ENCODE peak calls at places on chromosomes 13 and 19, in four cellular contexts. One of them, this sample, is unnamed.

GRCh38 chr13:44273991-44274810 is 99.4 kb upstream of the SERP2 start:
- DNase-seq in activated CD8-positive, alpha-beta memory T cell treated with anti-CD3 and anti-CD28 coated beads, Interleukin-2, amount 10 ng/mL, durations not matched to agents 7 days and 5 days: no peak
- DNase-seq in hepatic stellate cell: peak; percentile 58
- DNase-seq in activated T-helper 1 cell treated with anti-CD3 and anti-CD28 coated beads, Interleukin-2, amount 50 U/mL, for 16 hours: no peak
- DNase-seq in this sample: no peak

GRCh38 chr19:18501832-18502231 is 20.0 kb downstream of the ELL start:
- DNase-seq in hepatic stellate cell: no peak
- DNase-seq in activated CD8-positive, alpha-beta memory T cell treated with anti-CD3 and anti-CD28 coated beads, Interleukin-2, amount 10 ng/mL, durations not matched to agents 7 days and 5 days: no peak
- DNase-seq in activated T-helper 1 cell treated with anti-CD3 and anti-CD28 coated beads, Interleukin-2, amount 50 U/mL, for 16 hours: no peak
- DNase-seq in this sample: no peak

GRCh38 chr13:49308977-49309408 is 61.3 kb downstream of the CDADC1 start:
- DNase-seq in activated CD8-positive, alpha-beta memory T cell treated with anti-CD3 and anti-CD28 coated beads, Interleukin-2, amount 10 ng/mL, durations not matched to agents 7 days and 5 days: no peak
- DNase-seq in activated T-helper 1 cell treated with anti-CD3 and anti-CD28 coated beads, Interleukin-2, amount 50 U/mL, for 16 hours: no peak
- DNase-seq in hepatic stellate cell: no peak
- DNase-seq in this sample: no peak

GRCh38 chr13:46775385-46776065 is 21.4 kb downstream of the ESD start:
- DNase-seq in activated T-helper 1 cell treated with anti-CD3 and anti-CD28 coated beads, Interleukin-2, amount 50 U/mL, for 16 hours: no peak
- DNase-seq in hepatic stellate cell: no peak
- DNase-seq in activated CD8-positive, alpha-beta memory T cell treated with anti-CD3 and anti-CD28 coated beads, Interleukin-2, amount 10 ng/mL, durations not matched to agents 7 days and 5 days: no peak
- DNase-seq in this sample: no peak

GRCh38 chr19:33804021-33804799 is 7.5 kb downstream of the KCTD15 start:
- DNase-seq in activated T-helper 1 cell treated with anti-CD3 and anti-CD28 coated beads, Interleukin-2, amount 50 U/mL, for 16 hours: no peak
- DNase-seq in activated CD8-positive, alpha-beta memory T cell treated with anti-CD3 and anti-CD28 coated beads, Interleukin-2, amount 10 ng/mL, durations not matched to agents 7 days and 5 days: no peak
- DNase-seq in hepatic stellate cell: peak; percentile 37
- DNase-seq in this sample: no peak

GRCh38 chr19:8663920-8664670 is 33.7 kb downstream of the NFILZ start:
- DNase-seq in activated CD8-positive, alpha-beta memory T cell treated with anti-CD3 and anti-CD28 coated beads, Interleukin-2, amount 10 ng/mL, durations not matched to agents 7 days and 5 days: peak; percentile 70
- DNase-seq in hepatic stellate cell: no peak
- DNase-seq in activated T-helper 1 cell treated with anti-CD3 and anti-CD28 coated beads, Interleukin-2, amount 50 U/mL, for 16 hours: no peak
- DNase-seq in this sample: no peak

GRCh38 chr13:25222740-25223139 is 50.7 kb upstream of the AMER2 start:
- DNase-seq in hepatic stellate cell: no peak
- DNase-seq in activated CD8-positive, alpha-beta memory T cell treated with anti-CD3 and anti-CD28 coated beads, Interleukin-2, amount 10 ng/mL, durations not matched to agents 7 days and 5 days: no peak
- DNase-seq in activated T-helper 1 cell treated with anti-CD3 and anti-CD28 coated beads, Interleukin-2, amount 50 U/mL, for 16 hours: no peak
- DNase-seq in this sample: no peak

GRCh38 chr19:49398931-49399330 is 10.9 kb downstream of the KASH5 start:
- DNase-seq in activated CD8-positive, alpha-beta memory T cell treated with anti-CD3 and anti-CD28 coated beads, Interleukin-2, amount 10 ng/mL, durations not matched to agents 7 days and 5 days: no peak
- DNase-seq in hepatic stellate cell: no peak
- DNase-seq in activated T-helper 1 cell treated with anti-CD3 and anti-CD28 coated beads, Interleukin-2, amount 50 U/mL, for 16 hours: no peak
- DNase-seq in this sample: no peak

GRCh38 chr19:50500060-50500752 is 10.8 kb downstream of the JOSD2 start:
- DNase-seq in hepatic stellate cell: no peak
- DNase-seq in activated T-helper 1 cell treated with anti-CD3 and anti-CD28 coated beads, Interleukin-2, amount 50 U/mL, for 16 hours: no peak
- DNase-seq in activated CD8-positive, alpha-beta memory T cell treated with anti-CD3 and anti-CD28 coated beads, Interleukin-2, amount 10 ng/mL, durations not matched to agents 7 days and 5 days: no peak
- DNase-seq in this sample: no peak

GRCh38 chr19:55382522-55383054 is 1.5 kb downstream of the TMEM238 start:
- DNase-seq in activated T-helper 1 cell treated with anti-CD3 and anti-CD28 coated beads, Interleukin-2, amount 50 U/mL, for 16 hours: no peak
- DNase-seq in hepatic stellate cell: no peak
- DNase-seq in activated CD8-positive, alpha-beta memory T cell treated with anti-CD3 and anti-CD28 coated beads, Interleukin-2, amount 10 ng/mL, durations not matched to agents 7 days and 5 days: no peak
- DNase-seq in this sample: no peak

GRCh38 chr19:58407658-58408151 is 744 bp upstream of the ZNF584 start:
- DNase-seq in hepatic stellate cell: no peak
- DNase-seq in activated CD8-positive, alpha-beta memory T cell treated with anti-CD3 and anti-CD28 coated beads, Interleukin-2, amount 10 ng/mL, durations not matched to agents 7 days and 5 days: no peak
- DNase-seq in activated T-helper 1 cell treated with anti-CD3 and anti-CD28 coated beads, Interleukin-2, amount 50 U/mL, for 16 hours: no peak
- DNase-seq in this sample: no peak

GRCh38 chr13:47085346-47085745 is 188.5 kb upstream of the HTR2A start:
- DNase-seq in activated CD8-positive, alpha-beta memory T cell treated with anti-CD3 and anti-CD28 coated beads, Interleukin-2, amount 10 ng/mL, durations not matched to agents 7 days and 5 days: no peak
- DNase-seq in hepatic stellate cell: peak; percentile 1
- DNase-seq in activated T-helper 1 cell treated with anti-CD3 and anti-CD28 coated beads, Interleukin-2, amount 50 U/mL, for 16 hours: no peak
- DNase-seq in this sample: no peak

GRCh38 chr19:31340059-31341025 is 8.9 kb downstream of the TSHZ3 start:
- DNase-seq in activated T-helper 1 cell treated with anti-CD3 and anti-CD28 coated beads, Interleukin-2, amount 50 U/mL, for 16 hours: no peak
- DNase-seq in activated CD8-positive, alpha-beta memory T cell treated with anti-CD3 and anti-CD28 coated beads, Interleukin-2, amount 10 ng/mL, durations not matched to agents 7 days and 5 days: no peak
- DNase-seq in hepatic stellate cell: no peak
- DNase-seq in this sample: no peak